ENCODE peak calls at places on chromosomes 13 and 19, in seven cellular contexts. J, P, T, K, X, W and L are unnamed samples.

GRCh38 chr13:30314069-30314468 is 6.7 kb upstream of the KATNAL1 start:
- DNase-seq in J (no peak), X (no peak), P (no peak), K (no peak), T (no peak), W (no peak), L (no peak)

GRCh38 chr13:100363351-100363750 is 225.2 kb downstream of the GGACT start:
- DNase-seq in W (no peak), K (no peak), J (no peak), X (peak; percentile 55), P (no peak), T (peak; percentile 46), L (no peak)

GRCh38 chr19:50203281-50204080 is at the start of gene MYH14:
- DNase-seq in T (peak; percentile 3), X (peak; percentile 89), W (peak; percentile 92), J (peak; percentile 93), K (peak; percentile 57), P (no peak), L (no peak)

GRCh38 chr19:41327076-41327475 is 17.1 kb downstream of the CCDC97 start:
- DNase-seq in K (no peak), J (no peak), W (no peak), T (no peak), P (no peak), X (no peak), L (no peak)

GRCh38 chr19:29538651-29539050 is 12.9 kb downstream of the VSTM2B start:
- DNase-seq in X (no peak), K (no peak), T (no peak), W (no peak), P (no peak), J (no peak), L (no peak)

GRCh38 chr19:56291857-56292256 is 19.3 kb downstream of the EDDM13 start:
- DNase-seq in P (peak; percentile 7), W (no peak), J (no peak), X (no peak), K (no peak), T (no peak), L (no peak)

GRCh38 chr19:3266792-3267469 is 42.5 kb downstream of the CELF5 start:
- DNase-seq in J (no peak), X (no peak), T (no peak), P (no peak), K (no peak), W (no peak), L (no peak)

GRCh38 chr13:94776300-94776699 is 64.0 kb upstream of the SOX21 start:
- DNase-seq in K (no peak), J (no peak), X (no peak), T (no peak), W (no peak), P (no peak), L (no peak)

GRCh38 chr19:10760268-10760944 is 42.5 kb downstream of the DNM2 start:
- DNase-seq in X (no peak), T (no peak), W (no peak), P (peak; percentile 55), J (no peak), K (no peak), L (no peak)

GRCh38 chr19:13428352-13428751 is 77.9 kb downstream of the CACNA1A start:
- DNase-seq in K (peak; percentile 4), T (peak; percentile 38), J (no peak), X (peak; percentile 33), W (no peak), P (peak; percentile 15), L (no peak)

GRCh38 chr19:55674841-55675660 is at the start of gene EPN1:
- DNase-seq in J (peak; percentile 97), W (peak; percentile 97), P (peak; percentile 98), K (peak; percentile 89), T (peak; percentile 96), X (peak; percentile 97), L (peak; percentile 99)

GRCh38 chr19:43290568-43291359 is 21.4 kb upstream of the PSG9 start:
- DNase-seq in T (peak; percentile 13), J (no peak), K (no peak), W (no peak), P (peak; percentile 6), X (no peak), L (no peak)

GRCh38 chr19:39408392-39409206 is 2.0 kb downstream of the ZFP36 start:
- DNase-seq in K (peak; percentile 71), J (peak; percentile 69), X (peak; percentile 41), P (no peak), T (peak; percentile 66), W (no peak), L (no peak)

GRCh38 chr13:111219306-111219705 is 101.1 kb upstream of the TEX29 start:
- DNase-seq in T (peak; percentile 73), J (peak; percentile 88), K (no peak), W (peak; percentile 48), P (no peak), X (no peak), L (no peak)

GRCh38 chr19:41175825-41176734 is 16.9 kb upstream of the CYP2S1 start:
- DNase-seq in W (peak; percentile 40), T (peak; percentile 63), J (no peak), K (peak; percentile 53), X (no peak), P (peak; percentile 46), L (peak; percentile 95)

GRCh38 chr19:17352608-17353280 is 15.4 kb downstream of the GTPBP3 start:
- DNase-seq in W (peak; percentile 58), T (peak; percentile 47), X (no peak), J (no peak), K (no peak), P (no peak), L (no peak)

GRCh38 chr13:43583331-43583730 is 203.4 kb downstream of the ENOX1 start:
- DNase-seq in P (no peak), J (no peak), K (no peak), W (no peak), X (no peak), T (no peak), L (no peak)

GRCh38 chr13:25169951-25170553 is 2.0 kb downstream of the AMER2 start:
- DNase-seq in P (no peak), K (no peak), T (no peak), J (no peak), W (no peak), X (peak; percentile 55), L (no peak)

GRCh38 chr13:43640476-43640875 is 146.3 kb downstream of the ENOX1 start:
- DNase-seq in W (no peak), J (no peak), T (no peak), K (no peak), X (no peak), P (no peak), L (no peak)

GRCh38 chr19:36149673-36150406 is 2.4 kb downstream of the COX7A1 start:
- DNase-seq in W (no peak), P (no peak), K (no peak), J (no peak), X (no peak), T (no peak), L (no peak)

GRCh38 chr13:110280231-110280813 is 26.6 kb downstream of the COL4A1 start:
- DNase-seq in P (no peak), W (no peak), J (peak; percentile 57), K (no peak), X (no peak), T (no peak), L (no peak)

GRCh38 chr19:42422576-42423461 is 4.4 kb downstream of the LIPE start:
- DNase-seq in P (peak; percentile 50), K (no peak), J (peak; percentile 64), W (no peak), T (no peak), X (peak; percentile 83), L (no peak)

GRCh38 chr19:35789978-35790944 is 14.9 kb downstream of the ARHGAP33 start:
- DNase-seq in X (no peak), T (no peak), K (no peak), W (no peak), P (no peak), J (no peak), L (no peak)

GRCh38 chr19:9306443-9306842 is 3.2 kb downstream of the ZNF699 start:
- DNase-seq in K (no peak), P (no peak), X (no peak), W (no peak), T (peak; percentile 39), J (no peak), L (peak; percentile 3)

GRCh38 chr13:59687028-59687427 is 476.7 kb downstream of the DIAPH3 start:
- DNase-seq in X (no peak), K (no peak), W (no peak), P (no peak), J (no peak), T (no peak), L (no peak)

GRCh38 chr13:25738342-25738771 is 313.5 kb downstream of the SHISA2 start:
- DNase-seq in J (no peak), T (peak; percentile 25), X (peak; percentile 36), P (no peak), W (no peak), K (no peak), L (peak; percentile 66)

GRCh38 chr19:18594824-18595373 is 6.3 kb downstream of the REX1BD start:
- DNase-seq in X (peak; percentile 38), T (no peak), P (no peak), W (no peak), J (no peak), K (no peak), L (no peak)

GRCh38 chr19:8371011-8371804 is 7.3 kb downstream of the ANGPTL4 start:
- DNase-seq in W (no peak), T (no peak), J (no peak), X (no peak), P (no peak), K (no peak), L (no peak)

GRCh38 chr13:21175656-21176194 is 627 bp downstream of the SKA3 start:
- DNase-seq in X (no peak), K (no peak), T (peak; percentile 42), P (no peak), W (no peak), J (no peak), L (no peak)

GRCh38 chr19:48468806-48469055 is 438 bp upstream of the CYTH2 start:
- DNase-seq in J (no peak), X (no peak), W (no peak), K (no peak), T (no peak), P (no peak), L (no peak)

GRCh38 chr19:17078038-17078919 is 2.7 kb downstream of the MYO9B start:
- DNase-seq in J (no peak), X (no peak), P (no peak), T (no peak), W (no peak), K (no peak), L (peak; percentile 27)

GRCh38 chr19:52191951-52192350 is 2.1 kb downstream of the PPP2R1A start:
- DNase-seq in W (no peak), X (no peak), K (no peak), J (no peak), T (no peak), P (no peak), L (no peak)

GRCh38 chr19:3136684-3137055 is 837 bp downstream of the GNA15 start:
- DNase-seq in P (no peak), J (no peak), X (no peak), T (no peak), K (no peak), W (no peak), L (no peak)